ENCODE peak calls at places on chromosomes 3 and 15, in nine cellular contexts. I is prostate gland; L is cardiac muscle cell; N is brain microvascular endothelial cell; C is neural progenitor cell; B is CD8-positive, alpha-beta memory T cell; D is left lung; Q is fibroblast of lung; Z is PC-9. V is an unnamed sample. For H3K36me3, the result is how much of the 10 kb centered on the place peaks cover.

GRCh38 chr15:99425666-99426301 is 140.0 kb upstream of the MEF2A start:
- DNase-seq in I (no peak), L (no peak), N (no peak), C (no peak), B (no peak), D (peak), Q (no peak), Z (no peak), V (no peak)

GRCh38 chr3:107988464-107989156 is 102.2 kb downstream of the CD47 start:
- DNase-seq in I (peak), L (peak), N (peak), C (no peak), B (no peak), D (peak), Q (peak), Z (peak), V (peak)

GRCh38 chr15:59170295-59170881 is 36.3 kb upstream of the LDHAL6B start:
- DNase-seq in I (peak), L (no peak), N (peak), C (peak), B (no peak), D (peak), Q (no peak), Z (peak), V (no peak)

GRCh38 chr15:71080705-71081104 is 34.6 kb upstream of the THSD4 start:
- DNase-seq in I (no peak), L (no peak), N (peak), C (no peak), B (no peak), D (no peak), Q (peak), Z (no peak), V (no peak)

GRCh38 chr15:35909414-35909813 is 363.4 kb upstream of the DPH6 start:
- DNase-seq in I (no peak), L (no peak), N (no peak), C (no peak), B (no peak), D (no peak), Q (no peak), Z (no peak), V (no peak)

GRCh38 chr3:195900426-195901355 is 7.7 kb downstream of the TNK2 start:
- DNase-seq in I (no peak), L (no peak), N (no peak), C (no peak), B (no peak), D (peak), Q (peak), Z (no peak), V (no peak)

GRCh38 chr15:32828507-32829186 is 110.8 kb downstream of the GREM1 start:
- DNase-seq in I (no peak), L (no peak), N (peak), C (no peak), B (no peak), D (no peak), Q (peak), Z (no peak), V (peak)

GRCh38 chr15:68700395-68701123 is 120.1 kb downstream of the ANP32A start:
- DNase-seq in I (peak), L (peak), N (peak), C (peak), B (no peak), D (no peak), Q (peak), Z (no peak), V (peak)

GRCh38 chr3:183819831-183820230 is 5.5 kb downstream of the MAP6D1 start:
- DNase-seq in I (no peak), L (no peak), N (no peak), C (no peak), B (no peak), D (no peak), Q (no peak), Z (no peak), V (no peak)

GRCh38 chr3:104291878-104292277 is 1074.8 kb upstream of the ALCAM start:
- DNase-seq in I (no peak), L (peak), N (peak), C (peak), B (no peak), D (no peak), Q (peak), Z (no peak), V (no peak)

GRCh38 chr15:66921319-66921718 is 144.1 kb upstream of the SMAD3 start:
- DNase-seq in I (no peak), L (no peak), N (no peak), C (no peak), B (no peak), D (peak), Q (no peak), Z (no peak), V (no peak)

GRCh38 chr15:39641187-39641889 is 60.5 kb downstream of the THBS1 start:
- DNase-seq in I (no peak), L (no peak), N (no peak), C (no peak), B (peak), D (no peak), Q (no peak), Z (peak), V (no peak)

GRCh38 chr3:45978348-45978747 is 17.3 kb downstream of the FYCO1 start:
- DNase-seq in I (peak), L (no peak), N (no peak), C (no peak), B (no peak), D (peak), Q (no peak), Z (peak), V (peak)

GRCh38 chr3:45980819-45981218 is 14.8 kb downstream of the FYCO1 start:
- DNase-seq in I (no peak), L (no peak), N (peak), C (no peak), B (no peak), D (no peak), Q (peak), Z (no peak), V (no peak)

GRCh38 chr3:45981321-45982038 is 14.1 kb downstream of the FYCO1 start:
- DNase-seq in I (no peak), L (peak), N (peak), C (no peak), B (no peak), D (no peak), Q (peak), Z (no peak), V (no peak)

GRCh38 chr3:45980229-45980813 is 15.3 kb downstream of the FYCO1 start:
- DNase-seq in I (no peak), L (no peak), N (no peak), C (no peak), B (peak), D (no peak), Q (no peak), Z (no peak), V (no peak)

DNA sequence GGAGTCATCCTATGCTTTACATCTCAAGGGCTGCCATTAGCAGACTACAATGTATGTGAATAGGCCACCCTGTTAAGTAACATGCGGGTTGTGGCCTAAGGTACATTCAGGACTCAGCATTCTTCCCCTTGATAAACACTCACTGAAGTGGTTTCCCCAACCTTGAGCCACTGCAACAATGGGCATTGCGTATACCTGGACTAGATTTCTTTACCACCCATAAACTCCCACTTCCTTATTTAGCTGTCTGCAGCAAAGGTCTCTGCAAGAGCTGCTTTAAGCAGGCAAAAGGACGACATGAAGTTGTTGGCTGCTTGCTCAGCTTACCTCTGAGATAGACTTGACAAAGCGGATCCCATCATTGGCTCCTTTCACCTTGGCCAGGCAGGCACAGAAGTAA is 16.2 kb downstream of the FYCO1 start:
- DNase-seq in I (no peak), L (no peak), N (no peak), C (no peak), B (no peak), D (no peak), Q (no peak), Z (no peak), V (no peak)
- H3K36me3 ChIP-seq in I (under half), L (under half), N (under half), C (under half), B (under half), D (half or more), Q (under half), Z (under half), V (under half)

GRCh38 chr3:65259946-65260345 is 572.1 kb upstream of the ADAMTS9 start:
- DNase-seq in I (no peak), L (no peak), N (no peak), C (no peak), B (no peak), D (no peak), Q (no peak), Z (no peak), V (no peak)
- H3K27ac ChIP-seq in I (no peak), L (no peak), N (no peak), C (no peak), B (no peak), D (no peak), Q (no peak), Z (no peak), V (no peak)

DNA sequence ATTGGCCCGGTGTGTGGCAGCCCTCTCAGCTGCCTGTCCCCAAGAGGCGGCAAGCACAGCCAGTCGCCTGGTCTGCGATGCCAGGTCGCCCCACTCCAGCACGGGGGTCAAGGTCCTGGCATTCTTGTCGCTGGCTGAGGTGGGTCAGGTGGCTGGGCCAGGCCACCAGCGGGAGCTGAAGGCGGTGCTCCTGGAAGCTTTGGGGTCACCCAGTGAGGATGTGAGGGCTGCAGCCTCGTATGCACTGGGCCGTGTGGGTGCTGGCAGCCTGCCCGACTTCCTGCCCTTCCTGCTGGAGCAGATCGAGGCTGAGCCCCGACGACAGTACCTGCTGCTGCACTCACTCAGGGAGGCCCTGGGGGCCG is 20.8 kb downstream of the CAND2 start:
- DNase-seq in I (no peak), L (no peak), N (no peak), C (no peak), B (no peak), D (no peak), Q (no peak), Z (no peak), V (no peak)
- H3K36me3 ChIP-seq in I (under half), L (under half), N (under half), C (under half), B (under half), D (under half), Q (under half), Z (under half), V (under half)

GRCh38 chr15:76151599-76151974 is 91.8 kb downstream of the TMEM266 start:
- DNase-seq in I (no peak), L (no peak), N (no peak), C (no peak), B (no peak), D (no peak), Q (no peak), Z (no peak), V (no peak)
- H3K27ac ChIP-seq in I (no peak), L (no peak), N (no peak), C (no peak), B (no peak), D (no peak), Q (peak), Z (peak), V (no peak)

GRCh38 chr3:179768080-179768479 is 115.2 kb downstream of the USP13 start:
- DNase-seq in I (no peak), L (peak), N (peak), C (peak), B (no peak), D (no peak), Q (peak), Z (peak), V (peak)

GRCh38 chr3:179771797-179772196 is 119.0 kb downstream of the USP13 start:
- DNase-seq in I (no peak), L (peak), N (no peak), C (no peak), B (no peak), D (no peak), Q (no peak), Z (no peak), V (no peak)

GRCh38 chr3:179772297-179772696 is 119.5 kb downstream of the USP13 start:
- DNase-seq in I (no peak), L (peak), N (no peak), C (no peak), B (no peak), D (no peak), Q (no peak), Z (no peak), V (no peak)

GRCh38 chr3:179766416-179767133 is 113.7 kb downstream of the USP13 start:
- DNase-seq in I (no peak), L (no peak), N (no peak), C (no peak), B (no peak), D (no peak), Q (no peak), Z (no peak), V (no peak)

DNA sequence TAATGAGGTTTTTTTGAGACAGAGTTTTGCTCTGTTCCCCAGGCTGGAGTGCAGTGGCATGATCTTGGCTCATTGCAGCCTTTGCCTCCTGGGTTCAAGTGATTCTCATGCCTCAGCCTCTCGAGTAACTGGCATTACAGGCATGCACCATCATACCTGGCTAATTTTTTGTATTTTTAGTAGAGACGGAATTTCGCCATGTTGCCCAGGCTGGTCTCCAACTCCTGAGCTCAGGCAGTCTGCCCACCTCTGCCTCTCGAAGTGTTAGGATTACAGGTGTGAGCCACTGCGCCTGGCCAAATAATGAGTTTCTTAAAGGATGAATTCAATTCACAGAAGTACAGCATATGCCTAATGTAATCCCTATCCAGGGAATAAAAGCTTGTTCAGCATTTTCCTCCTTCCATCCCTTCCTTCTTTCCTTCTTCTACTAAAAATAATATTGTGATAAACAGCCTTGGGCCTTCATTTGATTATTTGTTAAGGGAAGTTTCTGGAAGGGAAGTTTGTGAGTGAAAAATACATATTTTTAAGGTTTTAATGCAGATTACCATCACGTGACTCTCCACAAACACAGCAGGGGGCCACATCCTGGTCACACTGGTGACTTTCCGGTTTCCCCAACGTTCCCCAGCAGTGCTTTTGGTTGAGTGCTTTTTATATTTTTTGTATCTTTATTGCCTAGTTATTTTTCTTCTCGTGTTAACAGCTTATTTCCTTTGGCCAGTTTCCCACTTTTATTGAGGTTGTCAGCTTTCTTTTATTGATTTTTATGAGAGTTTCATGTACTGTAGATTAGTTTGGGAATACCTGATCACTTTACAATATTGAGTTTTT is 116.8 kb downstream of the USP13 start:
- DNase-seq in I (no peak), L (no peak), N (no peak), C (no peak), B (no peak), D (no peak), Q (no peak), Z (no peak), V (no peak)
- H3K36me3 ChIP-seq in I (under half), L (under half), N (under half), C (under half), B (under half), D (under half), Q (under half), Z (under half), V (under half)

V was measured in SJCRH30.